ENCODE peak calls at places on chromosomes 16 and 17, in seven cellular contexts. X is heart left ventricle; T is testis; P is CD8-positive, alpha-beta memory T cell; J is breast epithelium; F is AG04450; E is spleen. H is an unnamed sample. For H3K27me3, the result is how much of the 10 kb centered on the place peaks cover.

GRCh38 chr16:68422396-68422964 is 25.8 kb downstream of the SMPD3 start:
- DNase-seq in T (no peak), J (no peak), F (no peak), X (no peak), P (no peak), E (no peak), H (no peak)

GRCh38 chr16:71357681-71358080 is 842 bp upstream of the CALB2 start:
- DNase-seq in T (peak), J (no peak), F (no peak), E (no peak), X (no peak), P (no peak), H (no peak)

GRCh38 chr17:16033729-16034349 is 34.2 kb downstream of the TTC19 start:
- DNase-seq in F (no peak), P (no peak), X (no peak), T (no peak), E (no peak), J (no peak), H (no peak)

GRCh38 chr16:27428035-27428785 is 26.2 kb downstream of the IL21R start:
- DNase-seq in P (no peak), T (peak), F (no peak), E (peak), X (peak), J (no peak), H (no peak)

GRCh38 chr16:4123617-4124300 is 7.5 kb upstream of the ADCY9 start:
- DNase-seq in X (no peak), J (no peak), P (no peak), T (no peak), F (peak), E (no peak), H (no peak)

GRCh38 chr17:29196784-29197515 is 16.8 kb upstream of the MYO18A start:
- DNase-seq in E (peak), P (no peak), J (no peak), T (no peak), X (no peak), F (no peak), H (no peak)

GRCh38 chr16:77789085-77789611 is 784 bp downstream of the VAT1L start:
- DNase-seq in P (no peak), E (no peak), F (no peak), T (no peak), X (no peak), J (no peak), H (no peak)

GRCh38 chr16:75065149-75065807 is 51.3 kb downstream of the LDHD start:
- DNase-seq in X (no peak), P (peak), T (peak), F (no peak), J (no peak), E (peak), H (no peak)

GRCh38 chr17:14019186-14019956 is 49.9 kb upstream of the COX10 start:
- DNase-seq in X (no peak), J (no peak), E (no peak), P (no peak), T (no peak), F (peak), H (no peak)

GRCh38 chr17:64575431-64575830 is 68.7 kb downstream of the CEP95 start:
- DNase-seq in T (no peak), P (no peak), X (no peak), J (no peak), E (no peak), F (no peak), H (no peak)

GRCh38 chr17:28216528-28216927 is 102.5 kb upstream of the TMEM97 start:
- DNase-seq in T (no peak), X (no peak), E (no peak), F (no peak), J (no peak), P (no peak), H (no peak)

GRCh38 chr17:51725185-51725584 is 433.3 kb downstream of the CA10 start:
- DNase-seq in X (no peak), P (no peak), T (no peak), E (no peak), J (no peak), F (no peak), H (no peak)

GRCh38 chr16:30022887-30023286 is at the start of gene C16orf92:
- DNase-seq in J (no peak), F (no peak), E (no peak), T (no peak), P (no peak), X (no peak), H (no peak)
- H3K27me3 ChIP-seq in J (under half), F (under half), E (under half), T (under half), P (under half), X (under half), H (under half)

GRCh38 chr17:42725143-42725542 is 19.7 kb downstream of the EZH1 start:
- DNase-seq in X (no peak), P (no peak), J (no peak), E (no peak), F (no peak), T (no peak), H (no peak)
- H3K27me3 ChIP-seq in X (under half), P (under half), J (under half), E (under half), F (under half), T (under half), H (under half)

GRCh38 chr17:49901460-49902331 is 53.8 kb upstream of the TAC4 start:
- DNase-seq in X (no peak), E (no peak), J (no peak), P (no peak), F (no peak), T (no peak), H (no peak)
- H3K27me3 ChIP-seq in X (under half), E (half or more), J (under half), P (under half), F (half or more), T (under half), H (under half)

GRCh38 chr16:87611456-87611855 is 9.1 kb downstream of the JPH3 start:
- DNase-seq in F (no peak), T (no peak), P (no peak), E (no peak), X (no peak), J (no peak), H (no peak)

GRCh38 chr16:87607223-87607622 is 4.9 kb downstream of the JPH3 start:
- DNase-seq in P (no peak), F (no peak), X (no peak), E (no peak), J (no peak), T (no peak), H (no peak)

GRCh38 chr16:87608400-87608985 is 6.2 kb downstream of the JPH3 start:
- DNase-seq in X (peak), E (no peak), F (peak), P (no peak), J (peak), T (peak), H (no peak)

GRCh38 chr16:87607871-87608270 is 5.6 kb downstream of the JPH3 start:
- DNase-seq in J (no peak), P (no peak), F (no peak), X (no peak), E (no peak), T (no peak), H (no peak)

DNA sequence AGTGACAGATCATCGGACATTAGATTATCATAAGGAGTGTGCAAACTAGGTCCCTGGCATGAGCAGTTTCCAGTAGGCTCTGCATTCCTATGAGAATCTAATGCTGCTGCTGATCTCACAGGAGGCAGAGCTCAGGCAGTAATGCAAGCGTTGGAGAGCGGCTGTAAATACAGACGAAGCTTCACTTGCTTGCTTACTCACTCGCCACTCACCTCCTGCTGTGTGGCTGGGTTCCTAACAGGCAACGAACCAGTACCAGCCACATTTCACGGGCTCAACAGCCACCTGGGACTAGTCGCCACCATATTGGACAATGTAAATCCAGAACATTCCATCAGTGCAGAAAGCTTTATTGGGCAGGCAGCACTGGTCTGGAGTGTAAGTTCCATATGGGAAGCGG is 7.7 kb downstream of the JPH3 start:
- DNase-seq in X (no peak), J (no peak), F (no peak), E (no peak), P (no peak), T (no peak), H (no peak)
- H3K27me3 ChIP-seq in X (under half), J (half or more), F (under half), E (under half), P (under half), T (under half), H (under half)

DNA sequence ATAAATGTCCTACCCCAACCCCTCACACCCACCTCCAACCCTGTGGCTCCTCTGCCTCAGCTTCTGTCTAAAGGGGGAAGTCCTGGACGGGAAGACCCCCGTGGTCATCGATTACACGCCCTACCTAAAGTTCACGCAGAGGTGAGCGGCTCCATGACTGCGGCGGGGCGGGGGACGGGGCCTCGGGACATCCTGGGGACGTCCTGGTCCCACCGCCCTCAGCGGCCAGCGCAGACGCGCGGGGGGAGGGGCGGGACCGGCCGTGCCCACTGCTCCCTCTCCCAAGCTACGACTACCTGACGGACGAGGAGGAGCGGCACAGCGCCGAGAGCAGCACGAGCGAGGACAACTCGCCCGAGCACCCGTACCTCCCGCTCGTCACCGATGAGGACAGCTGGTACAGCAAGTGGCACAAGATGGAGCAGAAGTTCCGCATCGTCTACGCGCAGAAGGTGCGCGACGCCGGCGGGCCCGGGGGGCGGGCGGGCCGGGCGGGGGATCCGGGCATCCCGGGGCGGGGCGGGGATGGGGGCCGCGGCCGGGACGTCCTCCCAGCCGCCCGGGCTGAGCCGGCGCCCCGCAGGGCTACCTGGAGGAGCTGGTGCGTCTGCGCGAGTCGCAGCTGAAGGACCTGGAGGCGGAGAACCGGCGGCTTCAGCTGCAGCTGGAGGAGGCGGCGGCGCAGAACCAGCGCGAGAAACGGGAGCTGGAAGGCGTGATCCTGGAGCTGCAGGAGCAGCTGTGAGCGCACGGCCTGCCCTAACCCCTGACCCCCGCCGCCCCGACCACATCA is 6.7 kb downstream of the RUNDC3A start:
- DNase-seq in J (no peak), T (peak), X (no peak), F (no peak), P (no peak), E (no peak), H (no peak)
- H3K27me3 ChIP-seq in J (under half), T (under half), X (under half), F (half or more), P (under half), E (half or more), H (under half)

DNA sequence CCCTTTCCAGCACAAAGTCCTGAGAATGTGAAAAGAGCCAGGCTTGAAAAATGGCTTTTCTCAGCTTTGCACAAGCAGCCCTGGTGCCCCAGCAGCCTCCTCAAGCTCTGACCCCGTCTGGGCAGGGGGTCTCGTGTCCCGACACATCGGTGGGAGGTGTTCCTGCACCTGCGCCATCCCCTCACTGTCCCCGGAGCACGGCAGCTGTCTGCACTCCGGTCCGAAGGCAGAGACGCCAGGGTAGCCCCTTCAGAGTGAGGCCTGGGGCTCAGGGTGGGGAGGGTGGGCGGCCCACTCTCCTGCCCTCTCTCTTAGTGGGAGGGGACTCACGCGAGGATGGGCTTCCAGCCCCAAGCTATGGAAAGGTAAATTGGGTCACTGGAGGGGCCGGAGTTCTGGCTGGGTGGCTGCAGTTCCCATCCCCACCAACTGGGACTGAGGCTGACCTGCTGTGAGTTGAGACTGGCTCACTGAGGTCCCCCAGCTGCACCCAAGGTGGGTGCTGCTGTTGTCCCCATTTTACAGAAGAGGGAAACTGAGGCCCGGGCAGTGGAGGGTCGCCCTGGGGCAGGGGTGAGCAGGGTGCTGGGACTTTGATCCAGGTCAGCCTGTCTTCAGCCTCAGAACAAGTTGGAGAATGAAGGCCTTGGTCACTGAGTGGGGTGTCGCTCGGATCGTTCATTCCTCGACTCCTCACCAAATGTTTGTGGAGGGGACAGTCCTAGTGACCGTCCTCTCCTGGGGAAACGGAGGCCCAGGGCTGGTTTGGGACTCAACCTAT is 2.3 kb upstream of the BAIAP3 start:
- DNase-seq in J (no peak), P (no peak), T (no peak), X (no peak), F (no peak), E (no peak), H (no peak)
- H3K27me3 ChIP-seq in J (under half), P (under half), T (under half), X (under half), F (half or more), E (half or more), H (half or more)

DNA sequence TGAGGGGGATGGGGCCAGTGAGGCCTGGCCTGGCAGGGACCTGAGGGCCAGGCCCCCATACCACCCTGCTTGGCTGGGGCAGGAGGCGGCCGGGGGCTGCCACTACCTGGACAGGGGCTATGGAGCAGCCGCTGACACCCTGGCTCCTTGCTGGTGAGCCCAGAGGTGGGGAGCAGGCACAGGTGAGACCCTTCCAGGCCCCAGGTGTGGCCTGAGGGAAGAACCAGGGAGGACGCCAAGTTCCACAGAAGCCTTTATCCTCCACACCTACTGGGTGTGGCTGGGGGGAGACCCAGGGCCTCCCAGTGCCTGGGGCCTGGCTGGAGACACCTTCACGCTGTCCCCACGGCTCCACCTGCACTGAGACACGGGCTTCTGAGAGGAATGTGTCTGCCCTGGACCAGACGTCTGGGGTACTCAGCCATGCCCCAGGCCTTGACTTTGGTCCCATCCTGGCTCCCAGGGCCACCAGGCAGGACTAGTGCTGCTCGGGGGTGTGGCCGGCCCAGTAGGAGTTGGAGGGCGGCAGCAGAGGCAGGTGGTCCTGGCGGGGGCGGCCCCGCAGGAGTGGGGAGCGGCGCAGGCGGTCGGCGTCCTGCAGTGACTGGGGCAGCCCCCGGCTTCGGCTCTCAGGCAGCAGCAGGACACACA is 4.7 kb downstream of the SLC22A31 start:
- DNase-seq in T (no peak), X (no peak), F (no peak), J (no peak), E (peak), P (no peak), H (no peak)
- H3K27me3 ChIP-seq in T (under half), X (under half), F (under half), J (under half), E (under half), P (under half), H (under half)

GRCh38 chr17:78249836-78250806 is 18.7 kb downstream of the TMEM235 start:
- DNase-seq in T (no peak), J (no peak), E (peak), X (no peak), F (no peak), P (no peak), H (no peak)
- H3K27me3 ChIP-seq in T (under half), J (under half), E (under half), X (under half), F (under half), P (under half), H (under half)

DNA sequence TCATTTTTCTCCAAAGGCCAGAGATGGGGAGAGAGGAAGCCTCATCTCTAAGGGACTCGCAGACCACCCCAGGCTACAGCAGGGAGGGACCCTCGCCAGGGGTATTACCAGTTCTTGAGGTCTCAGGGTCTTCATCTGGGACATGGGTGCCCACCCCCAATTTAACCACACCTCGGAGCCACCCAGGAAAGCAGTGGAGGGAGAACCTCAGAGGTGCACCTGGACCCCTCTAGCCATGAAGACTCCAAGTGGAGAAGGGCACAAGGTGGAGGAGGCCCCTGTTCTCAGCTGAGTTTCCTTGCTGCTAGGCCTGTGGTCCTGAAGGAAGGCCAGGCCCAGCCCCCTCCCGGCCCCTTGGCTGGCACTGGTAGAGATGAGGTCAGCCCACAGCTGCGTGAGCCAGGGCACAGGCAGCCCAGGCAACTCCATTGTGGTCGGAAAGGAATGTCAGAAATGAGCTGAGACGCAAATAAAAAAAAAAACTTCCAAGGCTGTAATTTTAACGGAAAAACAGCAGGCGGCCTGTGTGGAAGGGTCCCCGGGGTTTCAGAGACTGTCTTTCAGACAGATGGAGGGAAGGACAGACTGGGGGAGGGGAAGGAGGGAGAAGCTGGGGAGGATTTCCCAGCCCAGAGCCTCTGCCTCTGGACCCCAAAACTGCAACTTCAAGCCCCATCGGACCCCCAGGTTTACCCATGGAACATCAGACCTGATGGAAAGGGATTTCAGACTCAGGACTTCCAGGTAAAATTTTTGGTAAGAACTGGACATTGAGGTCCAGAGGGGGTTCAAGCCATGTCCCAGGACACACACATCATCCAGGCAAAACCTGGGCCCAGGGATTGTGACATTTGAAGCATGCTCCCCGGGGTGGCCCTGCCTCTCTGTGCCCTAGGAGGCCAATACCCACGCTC is 25.5 kb upstream of the MRPS23 start:
- DNase-seq in F (peak), J (peak), E (no peak), T (peak), X (peak), P (no peak), H (peak)
- H3K27me3 ChIP-seq in F (under half), J (under half), E (under half), T (under half), X (under half), P (under half), H (under half)